ENCODE peak calls at places on chromosome 6, in six cellular contexts. O is H1, U is HepG2, V is GM12892, B is K562, A is SK-N-SH. G is an unnamed sample.

GRCh38 chr6:122265755-122266154 is 133.7 kb upstream of the HSF2 start:
- DNase-seq in O (no peak), U (no peak), V (no peak), B (no peak), A (no peak), G (no peak)

GRCh38 chr6:49416195-49416594 is 46.9 kb downstream of the MMUT start:
- DNase-seq in O (no peak), U (no peak), V (no peak), B (no peak), A (no peak), G (no peak)

GRCh38 chr6:169034523-169035167 is 219.0 kb downstream of the THBS2 start:
- DNase-seq in O (no peak), U (no peak), V (no peak), B (no peak), A (no peak), G (no peak)

GRCh38 chr6:36684447-36684812 is 5.9 kb downstream of the CDKN1A start:
- DNase-seq in O (no peak), U (no peak), V (no peak), B (no peak), A (no peak), G (no peak)

GRCh38 chr6:47724300-47724699 is 25.9 kb downstream of the ADGRF4 start:
- DNase-seq in O (no peak), U (no peak), V (no peak), B (no peak), A (no peak), G (no peak)

GRCh38 chr6:131819507-131820228 is 11.8 kb downstream of the ENPP1 start:
- DNase-seq in O (no peak), U (peak), V (no peak), B (no peak), A (no peak), G (no peak)

GRCh38 chr6:455006-455585 is 63.5 kb downstream of the IRF4 start:
- DNase-seq in O (no peak), U (no peak), V (no peak), B (no peak), A (peak), G (no peak)

GRCh38 chr6:13523826-13524622 is 36.6 kb upstream of the GFOD1 start:
- DNase-seq in O (no peak), U (no peak), V (no peak), B (no peak), A (no peak), G (no peak)

GRCh38 chr6:149723771-149724417 is 6.0 kb upstream of the LATS1 start:
- DNase-seq in O (no peak), U (peak), V (no peak), B (peak), A (peak), G (peak)

GRCh38 chr6:112037783-112038216 is 16.1 kb upstream of the CCN6 start:
- DNase-seq in O (no peak), U (no peak), V (no peak), B (no peak), A (no peak), G (no peak)

GRCh38 chr6:9795880-9796279 is 619.0 kb downstream of the TFAP2A start:
- DNase-seq in O (no peak), U (no peak), V (no peak), B (no peak), A (no peak), G (no peak)

GRCh38 chr6:4281341-4282293 is 146.2 kb upstream of the ECI2 start:
- DNase-seq in O (peak), U (no peak), V (peak), B (no peak), A (no peak), G (peak)

GRCh38 chr6:150004101-150004782 is 21.1 kb downstream of the RAET1L start:
- DNase-seq in O (no peak), U (no peak), V (no peak), B (no peak), A (no peak), G (peak)

GRCh38 chr6:107079429-107079828 is 35.9 kb downstream of the BEND3 start:
- DNase-seq in O (no peak), U (peak), V (no peak), B (no peak), A (no peak), G (no peak)

GRCh38 chr6:125107048-125107447 is 46.5 kb upstream of the TPD52L1 start:
- DNase-seq in O (no peak), U (no peak), V (no peak), B (no peak), A (no peak), G (no peak)

GRCh38 chr6:4941782-4942672 is 61.8 kb downstream of the RPP40 start:
- DNase-seq in O (no peak), U (peak), V (no peak), B (peak), A (no peak), G (no peak)

GRCh38 chr6:28770732-28771131 is 153.1 kb downstream of the TRIM27 start:
- DNase-seq in O (no peak), U (no peak), V (no peak), B (no peak), A (no peak), G (no peak)

GRCh38 chr6:28768187-28768913 is 155.4 kb downstream of the TRIM27 start:
- DNase-seq in O (no peak), U (no peak), V (no peak), B (no peak), A (no peak), G (no peak)

GRCh38 chr6:28771401-28772267 is 152.2 kb downstream of the TRIM27 start:
- DNase-seq in O (peak), U (no peak), V (no peak), B (peak), A (no peak), G (no peak)

GRCh38 chr6:28767691-28768090 is 156.1 kb downstream of the TRIM27 start:
- DNase-seq in O (no peak), U (no peak), V (no peak), B (no peak), A (no peak), G (no peak)

GRCh38 chr6:28769626-28770402 is 154.0 kb downstream of the TRIM27 start:
- DNase-seq in O (no peak), U (no peak), V (no peak), B (peak), A (no peak), G (no peak)
- TF ChIP-seq TAF1 in O (no peak), U (no peak), V (no peak), B (no peak), A (no peak), G (no peak)

GRCh38 chr6:136251394-136251793 is 1.3 kb upstream of the MTFR2 start:
- DNase-seq in O (no peak), U (no peak), V (no peak), B (peak), A (no peak), G (no peak)

GRCh38 chr6:136254851-136255466 is 4.8 kb upstream of the MTFR2 start:
- DNase-seq in O (no peak), U (no peak), V (no peak), B (no peak), A (no peak), G (no peak)

GRCh38 chr6:136252441-136252840 is 2.3 kb upstream of the MTFR2 start:
- DNase-seq in O (no peak), U (no peak), V (no peak), B (no peak), A (no peak), G (no peak)

GRCh38 chr6:136250686-136251008 is 536 bp upstream of the MTFR2 start:
- DNase-seq in O (no peak), U (no peak), V (no peak), B (no peak), A (no peak), G (no peak)

DNA sequence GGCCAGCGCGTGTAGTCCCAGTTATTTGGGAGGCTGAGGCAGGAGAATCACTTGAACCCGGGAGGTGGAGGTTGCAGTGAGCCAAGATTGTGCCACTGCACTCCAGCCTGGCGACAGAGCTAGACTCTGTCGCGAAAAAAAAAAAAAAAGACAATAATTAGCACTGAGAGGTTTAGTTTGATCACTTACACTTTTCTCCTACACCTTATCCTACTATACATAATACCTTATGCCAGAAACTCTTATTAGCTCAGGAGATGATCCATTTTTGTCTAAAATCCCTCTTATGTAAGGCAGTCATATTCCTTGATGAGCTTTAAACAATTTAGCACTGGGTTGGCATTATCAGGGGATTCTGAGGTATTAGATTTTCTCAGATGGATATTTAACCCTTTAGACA is 3.6 kb upstream of the MTFR2 start:
- DNase-seq in O (no peak), U (no peak), V (no peak), B (no peak), A (no peak), G (no peak)
- TF ChIP-seq POLR2AphosphoS5 in O (no peak), U (peak), V (no peak), B (no peak), A (no peak), G (peak)

GRCh38 chr6:110039364-110039995 is 61.4 kb downstream of the GPR6 start:
- DNase-seq in O (peak), U (peak), V (peak), B (peak), A (peak), G (peak)

GRCh38 chr6:110041149-110041548 is 63.0 kb downstream of the GPR6 start:
- DNase-seq in O (no peak), U (no peak), V (no peak), B (no peak), A (no peak), G (no peak)

GRCh38 chr6:110041830-110042229 is 63.7 kb downstream of the GPR6 start:
- DNase-seq in O (no peak), U (no peak), V (no peak), B (no peak), A (no peak), G (no peak)

GRCh38 chr6:110039996-110040383 is 61.9 kb downstream of the GPR6 start:
- DNase-seq in O (peak), U (no peak), V (no peak), B (no peak), A (no peak), G (no peak)

DNA sequence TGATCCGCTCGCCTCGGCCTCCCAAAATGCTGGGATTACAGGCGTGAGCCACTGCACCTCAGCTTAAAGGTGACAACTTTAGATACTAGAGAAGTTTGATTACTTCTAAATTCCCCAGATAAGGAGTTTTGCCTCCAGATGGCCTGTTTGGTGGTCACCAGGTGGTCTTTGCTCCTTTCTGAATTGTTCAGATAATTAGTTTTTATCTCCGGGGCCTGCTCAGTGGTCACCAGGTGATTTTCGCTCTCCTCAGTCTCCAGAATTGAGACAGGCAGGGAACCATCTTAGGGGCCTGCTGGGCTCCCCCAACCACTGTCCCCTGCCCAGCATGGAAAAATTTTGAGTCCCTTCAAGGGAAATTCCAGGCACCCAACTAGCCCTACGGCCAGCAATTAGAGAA is 62.6 kb downstream of the GPR6 start:
- DNase-seq in O (no peak), U (no peak), V (no peak), B (no peak), A (no peak), G (no peak)
- TF ChIP-seq TAF1 in O (no peak), U (no peak), V (no peak), B (no peak), A (no peak), G (no peak)

GRCh38 chr6:142132625-142133024 is at the start of gene GJE1:
- DNase-seq in O (no peak), U (no peak), V (no peak), B (no peak), A (no peak), G (no peak)

DNA sequence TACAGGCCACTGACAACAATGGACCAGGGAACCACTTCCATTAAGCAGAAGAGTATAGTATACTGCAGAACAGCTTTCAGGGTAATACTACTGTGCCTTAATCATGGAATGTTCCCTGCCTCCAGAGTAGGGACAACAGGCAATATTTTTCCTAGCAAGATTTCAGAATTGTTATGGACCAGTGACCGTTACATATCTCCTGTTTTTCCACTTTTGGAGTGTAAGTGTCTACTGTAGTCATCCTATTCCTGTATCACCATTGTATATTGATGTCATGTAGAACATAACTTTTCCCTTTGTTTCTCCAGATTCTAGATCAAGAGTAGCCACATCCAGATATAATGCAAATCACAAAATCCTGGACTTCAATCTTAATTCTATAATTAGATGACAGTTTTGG is 1.9 kb upstream of the GJE1 start:
- DNase-seq in O (no peak), U (no peak), V (no peak), B (no peak), A (no peak), G (no peak)
- TF ChIP-seq POLR2AphosphoS5 in O (no peak), U (no peak), V (no peak), B (no peak), A (no peak), G (no peak)

G was measured in GM12891.